ENCODE peak calls at places on chromosomes 5 and 9, in nine cellular contexts. One of them, this sample, is unnamed.

GRCh38 chr5:172175263-172175719 is 12.7 kb downstream of the STK10 start:
- DNase-seq in mammary epithelial cell: no peak
- DNase-seq in MM.1S: peak; percentile 90
- DNase-seq in naive thymus-derived CD4-positive, alpha-beta T cell: peak; percentile 83
- DNase-seq in sigmoid colon: peak; percentile 74
- DNase-seq in lung: peak; percentile 66
- DNase-seq in CD8-positive, alpha-beta T cell: peak; percentile 89
- DNase-seq in CD4-positive, alpha-beta memory T cell: peak; percentile 85
- DNase-seq in upper lobe of right lung: peak; percentile 83
- DNase-seq in this sample: peak; percentile 87

GRCh38 chr5:61811052-61811451 is 479.0 kb downstream of the ZSWIM6 start:
- DNase-seq in mammary epithelial cell: no peak
- DNase-seq in MM.1S: no peak
- DNase-seq in naive thymus-derived CD4-positive, alpha-beta T cell: no peak
- DNase-seq in sigmoid colon: no peak
- DNase-seq in lung: no peak
- DNase-seq in CD8-positive, alpha-beta T cell: no peak
- DNase-seq in CD4-positive, alpha-beta memory T cell: no peak
- DNase-seq in upper lobe of right lung: no peak
- DNase-seq in this sample: peak; percentile 3

GRCh38 chr5:34686762-34687268 is 30.7 kb downstream of the RAI14 start:
- DNase-seq in mammary epithelial cell: peak; percentile 79
- DNase-seq in MM.1S: no peak
- DNase-seq in naive thymus-derived CD4-positive, alpha-beta T cell: no peak
- DNase-seq in sigmoid colon: peak; percentile 89
- DNase-seq in lung: peak; percentile 89
- DNase-seq in CD8-positive, alpha-beta T cell: no peak
- DNase-seq in CD4-positive, alpha-beta memory T cell: no peak
- DNase-seq in upper lobe of right lung: peak; percentile 75
- DNase-seq in this sample: no peak

GRCh38 chr5:139210585-139210984 is 12.4 kb upstream of the SIL1 start:
- DNase-seq in mammary epithelial cell: no peak
- DNase-seq in MM.1S: no peak
- DNase-seq in naive thymus-derived CD4-positive, alpha-beta T cell: no peak
- DNase-seq in sigmoid colon: no peak
- DNase-seq in lung: no peak
- DNase-seq in CD8-positive, alpha-beta T cell: no peak
- DNase-seq in CD4-positive, alpha-beta memory T cell: no peak
- DNase-seq in upper lobe of right lung: peak; percentile 9
- DNase-seq in this sample: no peak

GRCh38 chr9:88523056-88523455 is 11.9 kb upstream of the NXNL2 start:
- DNase-seq in mammary epithelial cell: peak; percentile 49
- DNase-seq in MM.1S: no peak
- DNase-seq in naive thymus-derived CD4-positive, alpha-beta T cell: no peak
- DNase-seq in sigmoid colon: no peak
- DNase-seq in lung: no peak
- DNase-seq in CD8-positive, alpha-beta T cell: no peak
- DNase-seq in CD4-positive, alpha-beta memory T cell: no peak
- DNase-seq in upper lobe of right lung: no peak
- DNase-seq in this sample: no peak

GRCh38 chr5:88929385-88929784 is 46.4 kb upstream of the MEF2C start:
- DNase-seq in mammary epithelial cell: no peak
- DNase-seq in MM.1S: no peak
- DNase-seq in naive thymus-derived CD4-positive, alpha-beta T cell: no peak
- DNase-seq in sigmoid colon: no peak
- DNase-seq in lung: no peak
- DNase-seq in CD8-positive, alpha-beta T cell: no peak
- DNase-seq in CD4-positive, alpha-beta memory T cell: no peak
- DNase-seq in upper lobe of right lung: no peak
- DNase-seq in this sample: no peak

GRCh38 chr5:172144291-172144815 is 43.7 kb downstream of the STK10 start:
- DNase-seq in mammary epithelial cell: peak; percentile 74
- DNase-seq in MM.1S: no peak
- DNase-seq in naive thymus-derived CD4-positive, alpha-beta T cell: no peak
- DNase-seq in sigmoid colon: no peak
- DNase-seq in lung: no peak
- DNase-seq in CD8-positive, alpha-beta T cell: no peak
- DNase-seq in CD4-positive, alpha-beta memory T cell: no peak
- DNase-seq in upper lobe of right lung: no peak
- DNase-seq in this sample: no peak

GRCh38 chr5:167964529-167964928 is 326.9 kb upstream of the WWC1 start:
- DNase-seq in mammary epithelial cell: no peak
- DNase-seq in MM.1S: no peak
- DNase-seq in naive thymus-derived CD4-positive, alpha-beta T cell: no peak
- DNase-seq in sigmoid colon: no peak
- DNase-seq in lung: no peak
- DNase-seq in CD8-positive, alpha-beta T cell: no peak
- DNase-seq in CD4-positive, alpha-beta memory T cell: no peak
- DNase-seq in upper lobe of right lung: no peak
- DNase-seq in this sample: no peak

GRCh38 chr5:176152191-176152932 is 85.9 kb upstream of the SIMC1 start:
- DNase-seq in mammary epithelial cell: no peak
- DNase-seq in MM.1S: no peak
- DNase-seq in naive thymus-derived CD4-positive, alpha-beta T cell: no peak
- DNase-seq in sigmoid colon: no peak
- DNase-seq in lung: no peak
- DNase-seq in CD8-positive, alpha-beta T cell: no peak
- DNase-seq in CD4-positive, alpha-beta memory T cell: no peak
- DNase-seq in upper lobe of right lung: no peak
- DNase-seq in this sample: no peak

GRCh38 chr5:179403426-179404147 is 58.3 kb upstream of the ADAMTS2 start:
- DNase-seq in mammary epithelial cell: no peak
- DNase-seq in MM.1S: no peak
- DNase-seq in naive thymus-derived CD4-positive, alpha-beta T cell: no peak
- DNase-seq in sigmoid colon: no peak
- DNase-seq in lung: no peak
- DNase-seq in CD8-positive, alpha-beta T cell: no peak
- DNase-seq in CD4-positive, alpha-beta memory T cell: no peak
- DNase-seq in upper lobe of right lung: no peak
- DNase-seq in this sample: no peak

GRCh38 chr5:113027431-113027830 is 50.8 kb downstream of the DCP2 start:
- DNase-seq in mammary epithelial cell: no peak
- DNase-seq in MM.1S: no peak
- DNase-seq in naive thymus-derived CD4-positive, alpha-beta T cell: no peak
- DNase-seq in sigmoid colon: no peak
- DNase-seq in lung: no peak
- DNase-seq in CD8-positive, alpha-beta T cell: no peak
- DNase-seq in CD4-positive, alpha-beta memory T cell: no peak
- DNase-seq in upper lobe of right lung: no peak
- DNase-seq in this sample: no peak

GRCh38 chr5:131536211-131536826 is 98.7 kb downstream of the RAPGEF6 start:
- DNase-seq in mammary epithelial cell: no peak
- DNase-seq in MM.1S: peak; percentile 52
- DNase-seq in naive thymus-derived CD4-positive, alpha-beta T cell: no peak
- DNase-seq in sigmoid colon: no peak
- DNase-seq in lung: no peak
- DNase-seq in CD8-positive, alpha-beta T cell: no peak
- DNase-seq in CD4-positive, alpha-beta memory T cell: no peak
- DNase-seq in upper lobe of right lung: no peak
- DNase-seq in this sample: no peak

GRCh38 chr5:56814963-56815656 is at the start of gene MAP3K1:
- DNase-seq in mammary epithelial cell: peak; percentile 80
- DNase-seq in MM.1S: peak; percentile 94
- DNase-seq in naive thymus-derived CD4-positive, alpha-beta T cell: peak; percentile 92
- DNase-seq in sigmoid colon: peak; percentile 81
- DNase-seq in lung: peak; percentile 85
- DNase-seq in CD8-positive, alpha-beta T cell: peak; percentile 73
- DNase-seq in CD4-positive, alpha-beta memory T cell: peak; percentile 85
- DNase-seq in upper lobe of right lung: peak; percentile 95
- DNase-seq in this sample: peak; percentile 90

GRCh38 chr5:60945760-60946253 is 802 bp downstream of the NDUFAF2 start:
- DNase-seq in mammary epithelial cell: peak; percentile 55
- DNase-seq in MM.1S: peak; percentile 26
- DNase-seq in naive thymus-derived CD4-positive, alpha-beta T cell: peak; percentile 40
- DNase-seq in sigmoid colon: peak; percentile 66
- DNase-seq in lung: peak; percentile 33
- DNase-seq in CD8-positive, alpha-beta T cell: no peak
- DNase-seq in CD4-positive, alpha-beta memory T cell: no peak
- DNase-seq in upper lobe of right lung: no peak
- DNase-seq in this sample: no peak

GRCh38 chr5:89697581-89697980 is 712.0 kb downstream of the CETN3 start:
- DNase-seq in mammary epithelial cell: no peak
- DNase-seq in MM.1S: no peak
- DNase-seq in naive thymus-derived CD4-positive, alpha-beta T cell: no peak
- DNase-seq in sigmoid colon: no peak
- DNase-seq in lung: no peak
- DNase-seq in CD8-positive, alpha-beta T cell: no peak
- DNase-seq in CD4-positive, alpha-beta memory T cell: no peak
- DNase-seq in upper lobe of right lung: no peak
- DNase-seq in this sample: no peak

GRCh38 chr9:127912296-127912695 is 4.5 kb downstream of the ST6GALNAC4 start:
- DNase-seq in mammary epithelial cell: no peak
- DNase-seq in MM.1S: no peak
- DNase-seq in naive thymus-derived CD4-positive, alpha-beta T cell: no peak
- DNase-seq in sigmoid colon: no peak
- DNase-seq in lung: no peak
- DNase-seq in CD8-positive, alpha-beta T cell: no peak
- DNase-seq in CD4-positive, alpha-beta memory T cell: no peak
- DNase-seq in upper lobe of right lung: peak; percentile 65
- DNase-seq in this sample: no peak

GRCh38 chr9:127909839-127910273 is 7.0 kb downstream of the ST6GALNAC4 start:
- DNase-seq in mammary epithelial cell: no peak
- DNase-seq in MM.1S: no peak
- DNase-seq in naive thymus-derived CD4-positive, alpha-beta T cell: no peak
- DNase-seq in sigmoid colon: no peak
- DNase-seq in lung: no peak
- DNase-seq in CD8-positive, alpha-beta T cell: no peak
- DNase-seq in CD4-positive, alpha-beta memory T cell: no peak
- DNase-seq in upper lobe of right lung: peak; percentile 64
- DNase-seq in this sample: no peak

GRCh38 chr9:127912882-127913281 is 4.0 kb downstream of the ST6GALNAC4 start:
- DNase-seq in mammary epithelial cell: no peak
- DNase-seq in MM.1S: no peak
- DNase-seq in naive thymus-derived CD4-positive, alpha-beta T cell: no peak
- DNase-seq in sigmoid colon: no peak
- DNase-seq in lung: peak; percentile 84
- DNase-seq in CD8-positive, alpha-beta T cell: no peak
- DNase-seq in CD4-positive, alpha-beta memory T cell: no peak
- DNase-seq in upper lobe of right lung: peak; percentile 83
- DNase-seq in this sample: no peak

GRCh38 chr9:127908660-127908926 is 8.2 kb downstream of the ST6GALNAC4 start:
- DNase-seq in mammary epithelial cell: no peak
- DNase-seq in MM.1S: no peak
- DNase-seq in naive thymus-derived CD4-positive, alpha-beta T cell: no peak
- DNase-seq in sigmoid colon: no peak
- DNase-seq in lung: no peak
- DNase-seq in CD8-positive, alpha-beta T cell: no peak
- DNase-seq in CD4-positive, alpha-beta memory T cell: no peak
- DNase-seq in upper lobe of right lung: no peak
- DNase-seq in this sample: no peak

DNA sequence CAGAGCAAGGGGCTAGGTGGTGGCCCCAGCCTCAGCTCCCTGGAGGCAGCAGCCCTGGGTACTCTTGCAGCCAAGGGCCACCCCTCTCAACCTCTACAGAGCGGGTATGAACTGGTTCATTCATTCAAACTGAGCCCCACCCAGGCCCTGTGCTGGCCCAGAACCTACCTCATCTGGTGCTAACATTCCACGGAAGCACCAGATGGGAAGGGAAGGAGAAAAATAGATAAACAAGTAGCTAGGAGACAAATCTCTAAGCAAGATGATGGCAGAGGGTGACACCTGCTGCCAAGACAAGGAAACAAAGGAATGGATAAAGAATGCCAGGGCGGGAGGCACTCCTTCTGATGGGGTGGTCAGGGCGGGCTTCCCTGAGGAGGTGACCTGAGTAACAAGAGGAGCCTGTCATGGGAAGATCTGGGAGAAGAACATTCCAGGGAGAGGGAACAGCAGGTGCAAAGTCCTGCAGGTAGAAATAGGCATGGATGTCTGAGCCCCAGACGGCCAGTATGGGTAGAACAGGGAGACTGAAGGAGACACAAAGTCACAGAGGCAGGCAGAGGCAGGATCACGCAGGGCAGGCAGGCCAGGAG is 6.1 kb downstream of the ST6GALNAC4 start:
- DNase-seq in mammary epithelial cell: no peak
- DNase-seq in MM.1S: no peak
- DNase-seq in naive thymus-derived CD4-positive, alpha-beta T cell: no peak
- DNase-seq in sigmoid colon: no peak
- DNase-seq in lung: no peak
- DNase-seq in CD8-positive, alpha-beta T cell: no peak
- DNase-seq in CD4-positive, alpha-beta memory T cell: no peak
- DNase-seq in upper lobe of right lung: no peak
- DNase-seq in this sample: no peak
- H3K4me1 ChIP-seq in mammary epithelial cell: no peaks in the 10 kb centered on the region
- H3K4me1 ChIP-seq in MM.1S: peaks cover 32% of the 10 kb centered on the region
- H3K4me1 ChIP-seq in naive thymus-derived CD4-positive, alpha-beta T cell: peaks cover 26% of the 10 kb centered on the region
- H3K4me1 ChIP-seq in sigmoid colon: peaks cover 7% of the 10 kb centered on the region
- H3K4me1 ChIP-seq in lung: peaks cover 21% of the 10 kb centered on the region
- H3K4me1 ChIP-seq in CD8-positive, alpha-beta T cell: peaks cover 27% of the 10 kb centered on the region
- H3K4me1 ChIP-seq in CD4-positive, alpha-beta memory T cell: peaks cover 38% of the 10 kb centered on the region
- H3K4me1 ChIP-seq in upper lobe of right lung: peaks cover 40% of the 10 kb centered on the region
- H3K4me1 ChIP-seq in this sample: peaks cover 61% of the 10 kb centered on the region

GRCh38 chr5:41306005-41306404 is 92.7 kb upstream of the C6 start:
- DNase-seq in mammary epithelial cell: no peak
- DNase-seq in MM.1S: no peak
- DNase-seq in naive thymus-derived CD4-positive, alpha-beta T cell: no peak
- DNase-seq in sigmoid colon: no peak
- DNase-seq in lung: no peak
- DNase-seq in CD8-positive, alpha-beta T cell: no peak
- DNase-seq in CD4-positive, alpha-beta memory T cell: no peak
- DNase-seq in upper lobe of right lung: no peak
- DNase-seq in this sample: no peak
- H3K9me3 ChIP-seq in mammary epithelial cell: no peaks in the 10 kb centered on the region
- H3K9me3 ChIP-seq in MM.1S: no peaks in the 10 kb centered on the region
- H3K9me3 ChIP-seq in naive thymus-derived CD4-positive, alpha-beta T cell: no peaks in the 10 kb centered on the region
- H3K9me3 ChIP-seq in sigmoid colon: no peaks in the 10 kb centered on the region
- H3K9me3 ChIP-seq in lung: no peaks in the 10 kb centered on the region
- H3K9me3 ChIP-seq in CD8-positive, alpha-beta T cell: no peaks in the 10 kb centered on the region
- H3K9me3 ChIP-seq in CD4-positive, alpha-beta memory T cell: no peaks in the 10 kb centered on the region
- H3K9me3 ChIP-seq in upper lobe of right lung: no peaks in the 10 kb centered on the region
- H3K9me3 ChIP-seq in this sample: no peaks in the 10 kb centered on the region

DNA sequence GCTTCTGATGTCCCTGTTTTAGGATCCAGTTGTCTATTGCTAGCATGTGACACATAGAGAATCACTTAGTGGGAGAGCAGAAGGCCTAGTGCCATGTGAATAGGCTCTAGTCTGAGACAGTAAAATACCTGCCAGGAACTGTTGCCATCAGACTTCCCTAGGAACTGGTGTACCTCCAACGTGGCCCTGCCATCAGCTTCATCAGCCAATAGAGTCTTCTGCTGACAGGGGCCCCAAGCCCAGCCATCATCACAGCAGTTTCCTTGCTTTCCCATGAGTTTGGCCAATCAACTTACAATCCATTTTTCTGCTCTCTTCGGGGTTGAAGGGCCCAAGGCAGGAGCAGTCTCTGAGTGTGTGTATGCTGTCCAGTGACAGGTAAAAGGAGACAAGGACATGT is 128.4 kb upstream of the ADRA1B start:
- DNase-seq in mammary epithelial cell: no peak
- DNase-seq in MM.1S: no peak
- DNase-seq in naive thymus-derived CD4-positive, alpha-beta T cell: no peak
- DNase-seq in sigmoid colon: no peak
- DNase-seq in lung: peak; percentile 15
- DNase-seq in CD8-positive, alpha-beta T cell: no peak
- DNase-seq in CD4-positive, alpha-beta memory T cell: no peak
- DNase-seq in upper lobe of right lung: no peak
- DNase-seq in this sample: no peak
- H3K27ac ChIP-seq in mammary epithelial cell: no peak overlapping the region
- H3K27ac ChIP-seq in MM.1S: no peak overlapping the region
- H3K27ac ChIP-seq in naive thymus-derived CD4-positive, alpha-beta T cell: no peak overlapping the region
- H3K27ac ChIP-seq in sigmoid colon: peak overlapping the region; percentile 56
- H3K27ac ChIP-seq in lung: peak overlapping the region; percentile 15
- H3K27ac ChIP-seq in CD8-positive, alpha-beta T cell: no peak overlapping the region
- H3K27ac ChIP-seq in CD4-positive, alpha-beta memory T cell: no peak overlapping the region
- H3K27ac ChIP-seq in upper lobe of right lung: peak overlapping the region; percentile 75
- H3K27ac ChIP-seq in this sample: no peak overlapping the region

GRCh38 chr9:130846487-130847305 is 11.6 kb downstream of the ABL1 start:
- DNase-seq in mammary epithelial cell: peak; percentile 54
- DNase-seq in MM.1S: no peak
- DNase-seq in naive thymus-derived CD4-positive, alpha-beta T cell: no peak
- DNase-seq in sigmoid colon: peak; percentile 85
- DNase-seq in lung: no peak
- DNase-seq in CD8-positive, alpha-beta T cell: no peak
- DNase-seq in CD4-positive, alpha-beta memory T cell: no peak
- DNase-seq in upper lobe of right lung: no peak
- DNase-seq in this sample: no peak
- H3K4me1 ChIP-seq in mammary epithelial cell: peaks cover 35% of the 10 kb centered on the region
- H3K4me1 ChIP-seq in MM.1S: no peaks in the 10 kb centered on the region
- H3K4me1 ChIP-seq in naive thymus-derived CD4-positive, alpha-beta T cell: no peaks in the 10 kb centered on the region
- H3K4me1 ChIP-seq in sigmoid colon: peaks cover 96% of the 10 kb centered on the region
- H3K4me1 ChIP-seq in lung: peaks cover 11% of the 10 kb centered on the region
- H3K4me1 ChIP-seq in CD8-positive, alpha-beta T cell: no peaks in the 10 kb centered on the region
- H3K4me1 ChIP-seq in CD4-positive, alpha-beta memory T cell: peaks cover 31% of the 10 kb centered on the region
- H3K4me1 ChIP-seq in upper lobe of right lung: peaks cover 65% of the 10 kb centered on the region
- H3K4me1 ChIP-seq in this sample: no peaks in the 10 kb centered on the region

This sample was measured in CD4-positive, CD25-positive, alpha-beta regulatory T cell.